ENCODE peak calls at places on chromosomes 7 and 10, in four cellular contexts. Y is endodermal cell, W is A549, L is OCI-LY7. Z is an unnamed sample.

GRCh38 chr10:43199088-43199683 is 60.9 kb downstream of the CSGALNACT2 start:
- DNase-seq in Y (peak), W (no peak), L (no peak), Z (no peak)

GRCh38 chr10:32433542-32433941 is 12.4 kb upstream of the CCDC7 start:
- DNase-seq in Y (no peak), W (no peak), L (no peak), Z (no peak)

GRCh38 chr7:135597181-135597925 is 39.6 kb downstream of the NUP205 start:
- DNase-seq in Y (no peak), W (no peak), L (no peak), Z (no peak)

GRCh38 chr7:98257701-98258100 is 5.7 kb upstream of the TECPR1 start:
- DNase-seq in Y (no peak), W (no peak), L (no peak), Z (no peak)

GRCh38 chr7:20507157-20507556 is 108.3 kb upstream of the ABCB5 start:
- DNase-seq in Y (no peak), W (no peak), L (no peak), Z (no peak)

GRCh38 chr10:48638739-48639527 is 34.1 kb upstream of the ARHGAP22 start:
- DNase-seq in Y (no peak), W (no peak), L (no peak), Z (no peak)

GRCh38 chr7:85392789-85393188 is 205.9 kb upstream of the SEMA3D start:
- DNase-seq in Y (no peak), W (no peak), L (no peak), Z (no peak)

GRCh38 chr10:131580076-131580652 is 268.6 kb upstream of the TCERG1L start:
- DNase-seq in Y (no peak), W (no peak), L (no peak), Z (no peak)

GRCh38 chr7:100692578-100692961 is 1.5 kb downstream of the GIGYF1 start:
- DNase-seq in Y (no peak), W (no peak), L (no peak), Z (no peak)

GRCh38 chr7:112510032-112510742 is 29.4 kb downstream of the LSMEM1 start:
- DNase-seq in Y (peak), W (no peak), L (no peak), Z (no peak)

GRCh38 chr10:31977440-31978157 is 49.0 kb upstream of the ARHGAP12 start:
- DNase-seq in Y (no peak), W (no peak), L (peak), Z (no peak)

GRCh38 chr10:34049887-34050286 is 715.4 kb upstream of the NRP1 start:
- DNase-seq in Y (no peak), W (peak), L (no peak), Z (no peak)

GRCh38 chr7:120742370-120742769 is 115.6 kb downstream of the TSPAN12 start:
- DNase-seq in Y (no peak), W (no peak), L (no peak), Z (no peak)

GRCh38 chr7:80883188-80884025 is 35.4 kb downstream of the SEMA3C start:
- DNase-seq in Y (no peak), W (peak), L (no peak), Z (peak)

GRCh38 chr10:21021843-21022594 is 124.9 kb upstream of the NEBL start:
- DNase-seq in Y (peak), W (peak), L (peak), Z (no peak)

GRCh38 chr7:4169505-4169904 is 512.6 kb upstream of the FOXK1 start:
- DNase-seq in Y (no peak), W (peak), L (no peak), Z (peak)

GRCh38 chr7:2521952-2522591 is 2.5 kb downstream of the LFNG start:
- DNase-seq in Y (peak), W (no peak), L (no peak), Z (no peak)

GRCh38 chr7:81367335-81367801 is 402.5 kb downstream of the HGF start:
- DNase-seq in Y (no peak), W (no peak), L (no peak), Z (no peak)

GRCh38 chr7:22718200-22718711 is 8.7 kb upstream of the IL6 start:
- DNase-seq in Y (peak), W (no peak), L (no peak), Z (peak)

GRCh38 chr10:64430690-64431323 is 909.6 kb downstream of the REEP3 start:
- DNase-seq in Y (peak), W (no peak), L (peak), Z (peak)

GRCh38 chr7:954330-955238 is at the start of gene ADAP1:
- DNase-seq in Y (no peak), W (peak), L (peak), Z (no peak)

GRCh38 chr10:12981570-12981969 is 19.9 kb downstream of the CCDC3 start:
- DNase-seq in Y (no peak), W (no peak), L (no peak), Z (peak)

GRCh38 chr7:45670227-45670626 is 96.1 kb downstream of the ADCY1 start:
- DNase-seq in Y (peak), W (no peak), L (no peak), Z (no peak)

GRCh38 chr7:144709066-144709465 is 126.8 kb downstream of the TPK1 start:
- DNase-seq in Y (no peak), W (no peak), L (no peak), Z (no peak)

GRCh38 chr7:82411732-82412131 is 31.8 kb downstream of the CACNA2D1 start:
- DNase-seq in Y (no peak), W (no peak), L (no peak), Z (no peak)

GRCh38 chr7:7223250-7223649 is 40.9 kb downstream of the C1GALT1 start:
- DNase-seq in Y (no peak), W (no peak), L (no peak), Z (no peak)

GRCh38 chr10:84194424-84195043 is at the start of gene CDHR1:
- DNase-seq in Y (peak), W (peak), L (no peak), Z (no peak)

GRCh38 chr7:158740657-158741293 is 36.2 kb upstream of the NCAPG2 start:
- DNase-seq in Y (no peak), W (peak), L (no peak), Z (peak)

DNA sequence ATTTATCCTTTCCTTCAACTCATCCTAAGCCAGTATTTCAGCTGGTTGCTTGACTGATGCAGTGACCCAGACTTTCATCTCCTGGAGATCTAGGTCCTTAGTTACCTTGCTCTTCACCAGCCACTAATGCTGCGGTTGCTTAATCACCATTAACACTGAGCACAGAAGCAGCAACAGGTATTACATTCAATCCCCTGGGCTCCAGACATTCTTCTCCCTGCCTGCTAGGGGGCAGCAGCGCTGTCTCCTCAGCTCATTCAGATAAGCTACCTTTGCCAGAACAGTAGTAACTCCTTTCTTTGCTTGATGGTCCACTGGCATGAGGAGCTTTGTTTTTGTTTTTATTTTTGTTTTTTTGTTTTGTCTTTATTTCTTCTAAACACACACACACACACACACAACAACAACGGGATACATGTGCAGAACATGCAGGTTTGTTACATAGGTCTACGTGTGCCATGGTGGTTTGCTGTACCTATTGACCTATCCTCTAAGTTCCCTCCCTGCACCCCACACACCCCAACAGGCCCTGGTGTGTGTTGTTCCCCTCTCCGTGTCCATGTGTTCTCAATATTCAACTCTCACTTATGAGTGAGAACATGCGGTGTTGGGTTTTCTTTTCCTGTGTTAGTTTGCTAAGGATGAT is 1043.2 kb upstream of the C7orf33 start:
- DNase-seq in Y (peak), W (no peak), L (peak), Z (no peak)
- TF ChIP-seq CTCF in Y (peak), W (peak), L (peak), Z (peak)

GRCh38 chr10:103693812-103694205 is 161.6 kb downstream of the SH3PXD2A start:
- DNase-seq in Y (no peak), W (no peak), L (no peak), Z (no peak)
- H3K4me3 ChIP-seq in Y (peak), W (peak), L (peak), Z (no peak)

GRCh38 chr7:33059635-33060034 is 2.9 kb downstream of the NT5C3A start:
- DNase-seq in Y (no peak), W (no peak), L (no peak), Z (no peak)
- TF ChIP-seq CTCF in Y (no peak), W (no peak), L (no peak), Z (no peak)

GRCh38 chr10:110873951-110874350 is 2.2 kb downstream of the PDCD4 start:
- DNase-seq in Y (no peak), W (no peak), L (no peak), Z (no peak)
- H3K4me3 ChIP-seq in Y (peak), W (peak), L (peak), Z (peak)

GRCh38 chr7:124152859-124153692 is 120.2 kb upstream of the TMEM229A start:
- DNase-seq in Y (peak), W (peak), L (peak), Z (no peak)
- TF ChIP-seq CTCF in Y (peak), W (peak), L (peak), Z (peak)